ENCODE peak calls at places on chromosome 3, in five cellular contexts. X is foreskin fibroblast; S is brain microvascular endothelial cell; U is RWPE2; V is CD8-positive, alpha-beta T cell. P is an unnamed sample.

GRCh38 chr3:161508852-161509477 is 12.4 kb downstream of the OTOL1 start:
- DNase-seq in V (no peak), X (peak), S (no peak), U (no peak), P (peak)

GRCh38 chr3:57288403-57288802 is 4.1 kb downstream of the ASB14 start:
- DNase-seq in X (no peak), U (no peak), V (no peak), S (no peak), P (no peak)

GRCh38 chr3:28575100-28575747 is 226.6 kb upstream of the AZI2 start:
- DNase-seq in S (no peak), X (peak), V (no peak), U (peak), P (no peak)

GRCh38 chr3:40584625-40585189 is 59.9 kb downstream of the ZNF621 start:
- DNase-seq in V (peak), U (peak), X (peak), S (peak), P (peak)

GRCh38 chr3:45226206-45226915 is at the start of gene TMEM158:
- DNase-seq in X (peak), V (peak), U (peak), S (peak), P (no peak)

GRCh38 chr3:161600185-161600584 is 103.6 kb downstream of the OTOL1 start:
- DNase-seq in S (no peak), V (no peak), U (no peak), X (peak), P (peak)

GRCh38 chr3:151912041-151912440 is 38.6 kb downstream of the SUCNR1 start:
- DNase-seq in X (no peak), S (peak), V (no peak), U (no peak), P (no peak)

GRCh38 chr3:160399347-160400047 is at the start of gene SMC4:
- DNase-seq in X (peak), U (peak), S (peak), V (peak), P (peak)

GRCh38 chr3:64109438-64109837 is 86.1 kb upstream of the PSMD6 start:
- DNase-seq in V (no peak), U (no peak), S (no peak), X (no peak), P (no peak)

GRCh38 chr3:55620361-55621025 is 133.4 kb upstream of the WNT5A start:
- DNase-seq in V (no peak), U (no peak), X (no peak), S (peak), P (no peak)

GRCh38 chr3:46665763-46666470 is 27.6 kb downstream of the ALS2CL start:
- DNase-seq in S (no peak), V (no peak), X (no peak), U (peak), P (no peak)

GRCh38 chr3:143137637-143138036 is 18.1 kb downstream of the CHST2 start:
- DNase-seq in S (no peak), U (no peak), X (no peak), V (no peak), P (no peak)

GRCh38 chr3:126959921-126960603 is 22.9 kb upstream of the PLXNA1 start:
- DNase-seq in X (peak), V (no peak), S (peak), U (peak), P (no peak)

GRCh38 chr3:115341208-115341607 is 194.1 kb upstream of the ZBTB20 start:
- DNase-seq in S (peak), U (no peak), X (peak), V (no peak), P (peak)

GRCh38 chr3:38247366-38248035 is 18.1 kb upstream of the SLC22A13 start:
- DNase-seq in X (peak), V (no peak), S (peak), U (no peak), P (peak)

GRCh38 chr3:933311-933710 is 159.5 kb upstream of the CNTN6 start:
- DNase-seq in V (no peak), X (no peak), S (no peak), U (no peak), P (no peak)

GRCh38 chr3:58562498-58562897 is 14.7 kb downstream of the FAM107A start:
- DNase-seq in U (no peak), S (no peak), V (no peak), X (no peak), P (no peak)

GRCh38 chr3:163614886-163615285 is 1463.4 kb downstream of the SI start:
- DNase-seq in V (no peak), S (no peak), X (no peak), U (no peak), P (no peak)

GRCh38 chr3:39146611-39147373 is 6.6 kb downstream of the CSRNP1 start:
- DNase-seq in S (peak), X (peak), U (peak), V (peak), P (peak)

GRCh38 chr3:177358085-177358967 is 161.0 kb upstream of the TBL1XR1 start:
- DNase-seq in U (peak), V (peak), X (peak), S (peak), P (no peak)

GRCh38 chr3:140748171-140748570 is 70.3 kb downstream of the TRIM42 start:
- DNase-seq in X (no peak), V (no peak), U (no peak), S (no peak), P (no peak)

GRCh38 chr3:155581579-155581978 is 163.3 kb downstream of the PLCH1 start:
- DNase-seq in U (no peak), X (no peak), S (no peak), V (peak), P (no peak)

GRCh38 chr3:117553461-117553860 is 843.9 kb downstream of the TUSC7 start:
- DNase-seq in S (peak), V (no peak), U (no peak), X (peak), P (no peak)

GRCh38 chr3:179233043-179233442 is 17.9 kb downstream of the KCNMB3 start:
- DNase-seq in U (no peak), X (no peak), V (no peak), S (no peak), P (no peak)

GRCh38 chr3:56878046-56878445 is 76.3 kb upstream of the ARHGEF3 start:
- DNase-seq in S (peak), X (peak), V (peak), U (no peak), P (no peak)

GRCh38 chr3:36906504-36907149 is 38.2 kb downstream of the TRANK1 start:
- DNase-seq in U (no peak), S (peak), V (no peak), X (peak), P (no peak)
- H3K4me3 ChIP-seq in U (no peak), S (no peak), V (peak), X (no peak), P (no peak)

GRCh38 chr3:147662705-147663104 is 253.5 kb downstream of the ZIC1 start:
- DNase-seq in X (no peak), U (no peak), V (no peak), S (no peak), P (no peak)
- H3K4me3 ChIP-seq in X (no peak), U (no peak), V (no peak), S (no peak), P (no peak)

GRCh38 chr3:157542711-157543485 is 39.7 kb upstream of the VEPH1 start:
- DNase-seq in S (peak), V (no peak), U (no peak), X (peak), P (no peak)

GRCh38 chr3:157540656-157541055 is 37.4 kb upstream of the VEPH1 start:
- DNase-seq in V (no peak), S (no peak), X (no peak), U (no peak), P (no peak)

GRCh38 chr3:157543491-157544035 is 40.3 kb upstream of the VEPH1 start:
- DNase-seq in X (peak), S (no peak), U (no peak), V (no peak), P (no peak)

GRCh38 chr3:157541506-157542236 is 38.5 kb upstream of the VEPH1 start:
- DNase-seq in V (no peak), X (no peak), U (no peak), S (no peak), P (no peak)

DNA sequence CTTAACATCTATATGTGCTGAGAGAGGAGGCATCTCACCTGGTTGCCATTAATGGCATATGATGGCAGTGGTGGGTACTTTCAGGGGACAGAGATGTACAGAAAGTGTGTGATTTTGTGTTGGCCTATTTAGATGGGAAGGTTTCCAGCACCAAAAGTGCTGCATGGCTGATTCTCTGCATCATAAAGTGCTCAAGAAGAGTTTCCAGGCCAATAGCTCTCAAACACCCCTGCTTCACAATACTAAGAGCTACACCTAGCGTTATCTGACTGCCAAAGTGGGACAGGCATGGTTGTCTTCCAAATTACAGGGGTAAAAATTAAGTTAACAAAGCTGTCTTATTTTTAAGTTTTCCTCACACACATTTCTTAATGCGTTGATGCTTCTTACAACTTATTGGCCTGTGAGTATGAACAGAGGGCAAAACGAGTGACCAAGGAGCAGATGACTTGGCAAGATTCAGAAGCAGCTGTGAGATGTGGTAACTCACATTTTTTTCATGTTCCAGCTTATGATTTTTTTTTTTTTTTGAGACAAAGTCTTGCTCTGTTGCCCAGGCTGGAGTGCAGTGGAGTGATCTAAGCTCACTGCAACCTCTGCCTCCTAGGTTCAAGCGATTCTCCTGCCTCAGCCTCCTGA is 41.4 kb upstream of the VEPH1 start:
- DNase-seq in S (no peak), U (no peak), X (peak), V (no peak), P (no peak)
- H3K4me3 ChIP-seq in S (no peak), U (no peak), X (no peak), V (no peak), P (no peak)

GRCh38 chr3:185986201-185986600 is 48.4 kb upstream of the TRA2B start:
- DNase-seq in S (no peak), U (no peak), V (no peak), X (no peak), P (no peak)
- H3K4me3 ChIP-seq in S (no peak), U (no peak), V (no peak), X (no peak), P (no peak)

DNA sequence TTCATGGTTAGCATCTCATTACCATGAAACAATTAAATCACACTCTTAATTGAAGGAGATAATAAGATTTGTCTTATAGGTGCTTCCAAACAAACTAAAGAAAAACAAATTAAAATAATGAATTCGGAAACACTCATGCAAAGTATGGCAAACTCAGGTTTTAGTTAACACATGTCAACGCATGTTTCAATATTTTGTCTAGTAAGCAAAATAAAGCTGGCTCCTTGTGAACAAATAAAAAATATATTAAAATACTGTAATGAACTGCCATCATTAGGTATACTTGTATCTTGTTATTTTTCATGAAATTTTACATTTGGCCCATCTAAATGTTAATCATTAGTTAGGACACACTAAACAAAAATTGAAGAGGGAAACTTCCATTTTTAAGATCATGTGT is 519.2 kb downstream of the MECOM start:
- DNase-seq in U (no peak), V (no peak), X (no peak), S (no peak), P (no peak)
- H3K4me3 ChIP-seq in U (no peak), V (no peak), X (no peak), S (peak), P (peak)

DNA sequence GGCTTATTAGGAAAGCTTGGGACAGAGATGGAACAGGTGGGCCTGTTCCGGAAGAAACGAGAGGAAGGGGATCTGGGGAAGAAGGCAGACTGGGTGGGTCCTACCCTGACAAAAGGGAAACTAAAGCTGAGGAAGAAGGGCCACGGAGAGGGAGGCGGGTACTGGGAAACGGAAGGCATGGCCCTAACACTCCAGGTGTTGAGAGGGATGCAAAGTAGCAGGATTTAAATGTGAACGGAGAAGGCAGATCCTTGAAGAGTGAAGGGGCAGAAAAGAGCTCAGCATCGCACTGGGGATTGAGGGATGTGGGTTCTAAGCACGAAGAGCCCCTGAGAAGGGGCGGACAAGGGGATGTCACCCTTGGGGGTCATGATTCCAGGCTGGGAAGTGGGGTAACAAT is 735 bp downstream of the STIMATE start:
- DNase-seq in U (no peak), V (no peak), X (no peak), S (no peak), P (no peak)
- H3K4me3 ChIP-seq in U (peak), V (peak), X (peak), S (peak), P (peak)

GRCh38 chr3:170356596-170357175 is 829 bp upstream of the SKIL start:
- DNase-seq in S (peak), U (no peak), V (peak), X (peak), P (no peak)
- H3K4me3 ChIP-seq in S (peak), U (peak), V (peak), X (peak), P (peak)

GRCh38 chr3:15514663-15515357 is 6.7 kb downstream of the COLQ start:
- DNase-seq in S (no peak), X (no peak), V (no peak), U (no peak), P (no peak)
- H3K4me3 ChIP-seq in S (no peak), X (no peak), V (no peak), U (no peak), P (no peak)

DNA sequence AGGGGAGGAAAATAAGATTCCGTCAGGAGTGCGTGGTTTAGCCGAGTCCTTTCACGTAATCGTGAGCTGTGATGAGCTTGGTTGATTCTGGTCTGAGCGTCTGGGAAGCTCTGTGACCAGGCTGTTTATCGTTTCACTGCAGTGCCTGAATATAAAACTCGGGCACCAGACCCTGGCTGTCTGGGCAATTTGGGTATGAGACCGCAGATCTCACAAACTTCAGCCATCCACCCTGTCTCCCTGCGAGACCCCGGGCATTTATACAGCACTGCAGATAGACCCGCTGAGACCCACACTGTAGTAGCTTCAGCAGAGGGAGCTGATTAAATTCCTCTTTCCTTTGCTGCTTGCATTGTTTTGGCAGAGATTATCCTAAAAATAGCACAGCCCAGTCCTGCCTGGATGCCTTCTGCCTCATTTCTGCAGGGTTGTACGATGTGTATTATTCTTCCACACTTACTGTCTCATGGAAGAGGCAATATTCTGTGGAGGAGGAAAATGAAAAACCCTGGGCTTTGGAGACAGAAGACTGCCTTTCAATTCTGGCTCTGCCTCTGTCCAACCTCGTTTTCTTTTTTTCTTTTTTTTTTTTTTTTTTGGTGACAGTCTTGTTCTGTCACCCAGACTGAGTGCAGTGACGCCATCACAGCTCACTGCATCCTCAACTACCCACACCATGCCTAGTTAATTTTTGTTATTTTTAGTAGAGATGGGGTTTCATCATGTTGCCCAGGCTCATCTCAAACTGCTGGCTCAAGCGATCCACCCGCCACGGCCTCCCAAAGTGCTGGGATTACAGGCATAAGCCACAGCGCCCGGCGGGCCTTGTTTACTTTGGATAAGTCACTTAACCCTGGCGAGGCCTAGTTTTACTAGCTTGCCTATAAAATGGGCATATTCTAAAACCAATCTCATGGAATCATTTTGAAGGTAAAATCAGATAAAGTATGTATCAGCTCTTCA is 66.6 kb upstream of the SLC25A26 start:
- DNase-seq in X (peak), U (no peak), S (peak), V (no peak), P (no peak)
- H3K4me3 ChIP-seq in X (peak), U (no peak), S (peak), V (no peak), P (peak)

GRCh38 chr3:132341746-132342145 is 24.5 kb downstream of the ACP3 start:
- DNase-seq in X (peak), V (no peak), S (no peak), U (no peak), P (no peak)
- H3K4me3 ChIP-seq in X (no peak), V (no peak), S (no peak), U (no peak), P (no peak)

P was measured in HFF-Myc.